ENCODE peak calls at places on chromosomes 16 and 17, in six cellular contexts. P is uterus; C is CD8-positive, alpha-beta memory T cell; G is fibroblast of pulmonary artery; D is Caco-2; U is aorta. F is an unnamed sample.

GRCh38 chr17:43545383-43545632 is 832 bp downstream of the ETV4 start:
- DNase-seq in D (no peak), G (no peak), P (no peak), C (no peak), U (peak; percentile 52), F (peak; percentile 24)

GRCh38 chr17:56358651-56359050 is 205.4 kb downstream of the ANKFN1 start:
- DNase-seq in G (no peak), U (no peak), D (no peak), C (no peak), P (no peak), F (peak; percentile 6)

GRCh38 chr16:67482260-67482924 is 955 bp downstream of the AGRP start:
- DNase-seq in C (no peak), P (no peak), G (no peak), U (no peak), D (no peak), F (no peak)

GRCh38 chr17:55598495-55598894 is 87.2 kb upstream of the SMIM36 start:
- DNase-seq in D (no peak), P (no peak), U (no peak), C (no peak), G (no peak), F (no peak)

GRCh38 chr17:48544356-48545021 is 420 bp downstream of the HOXB2 start:
- DNase-seq in C (peak; percentile 49), P (peak; percentile 92), U (peak; percentile 95), D (no peak), G (peak; percentile 81), F (peak; percentile 68)

GRCh38 chr16:57186630-57187507 is 740 bp downstream of the RSPRY1 start:
- DNase-seq in C (peak; percentile 32), U (no peak), G (no peak), D (peak; percentile 54), P (peak; percentile 22), F (peak; percentile 70)

GRCh38 chr17:56918916-56919315 is 5.1 kb upstream of the TRIM25 start:
- DNase-seq in G (peak; percentile 87), D (no peak), C (no peak), U (no peak), P (no peak), F (peak; percentile 67)

GRCh38 chr16:3938843-3939624 is 58.5 kb upstream of the CREBBP start:
- DNase-seq in G (peak; percentile 77), P (peak; percentile 45), C (peak; percentile 65), D (peak; percentile 46), U (peak; percentile 74), F (peak; percentile 38)

GRCh38 chr16:81703177-81704155 is 75.6 kb upstream of the PLCG2 start:
- DNase-seq in U (no peak), D (no peak), C (no peak), G (peak; percentile 94), P (no peak), F (peak; percentile 91)

GRCh38 chr17:15996322-15996721 is 3.2 kb downstream of the ZSWIM7 start:
- DNase-seq in C (no peak), U (no peak), G (no peak), P (no peak), D (no peak), F (no peak)

GRCh38 chr17:10618202-10618635 is 38.9 kb downstream of the MYH3 start:
- DNase-seq in G (peak; percentile 79), C (peak; percentile 42), U (peak; percentile 69), D (peak; percentile 54), P (peak; percentile 40), F (peak; percentile 38)

GRCh38 chr16:1533443-1533951 is at the start of gene TMEM204:
- DNase-seq in P (peak; percentile 81), C (peak; percentile 67), G (peak; percentile 68), U (peak; percentile 84), D (no peak), F (peak; percentile 87)

GRCh38 chr17:69822314-69822875 is 252.6 kb upstream of the KCNJ16 start:
- DNase-seq in D (no peak), C (no peak), G (no peak), P (no peak), U (no peak), F (no peak)

GRCh38 chr16:49213594-49213993 is 68.0 kb downstream of the CBLN1 start:
- DNase-seq in D (no peak), C (no peak), U (no peak), G (no peak), P (no peak), F (no peak)

DNA sequence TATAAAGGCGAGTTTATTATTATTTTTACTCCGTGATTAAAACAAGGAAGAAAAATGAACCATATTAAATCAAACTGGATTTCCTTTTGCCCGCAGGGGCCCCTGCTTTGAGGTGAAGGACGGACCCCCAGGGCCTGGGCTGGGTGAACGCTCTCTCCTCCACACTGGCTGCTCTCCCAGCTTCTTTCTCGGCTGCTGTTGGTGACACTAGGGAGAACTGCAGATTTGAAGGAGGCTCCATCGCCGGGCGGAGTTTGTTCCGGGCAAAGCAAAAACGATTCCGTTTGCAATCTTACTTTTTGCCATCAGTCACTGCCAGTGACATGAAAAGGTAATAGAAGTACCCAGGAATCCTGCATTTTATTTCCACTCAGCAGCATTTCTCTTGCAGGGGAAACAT is 221.6 kb upstream of the SDK2 start:
- DNase-seq in P (no peak), C (no peak), D (no peak), U (no peak), G (no peak), F (no peak)
- H3K4me3 ChIP-seq in P (no peak overlapping the region), C (no peak overlapping the region), D (no peak overlapping the region), U (no peak overlapping the region), G (no peak overlapping the region), F (no peak overlapping the region)

GRCh38 chr17:38430316-38430715 is 2.1 kb downstream of the ARHGAP23 start:
- DNase-seq in C (no peak), P (no peak), D (no peak), U (no peak), G (peak; percentile 74), F (peak; percentile 75)
- H3K4me3 ChIP-seq in C (no peak overlapping the region), P (no peak overlapping the region), D (no peak overlapping the region), U (no peak overlapping the region), G (peak overlapping the region; percentile 17), F (peak overlapping the region; percentile 81)

GRCh38 chr17:21453144-21453982 is 77.2 kb downstream of the KCNJ12 start:
- DNase-seq in U (no peak), C (no peak), P (no peak), G (no peak), D (no peak), F (no peak)

GRCh38 chr17:21457051-21458026 is 81.2 kb downstream of the KCNJ12 start:
- DNase-seq in G (peak; percentile 83), D (peak; percentile 88), P (peak; percentile 82), C (peak; percentile 93), U (peak; percentile 91), F (peak; percentile 92)

GRCh38 chr17:21455761-21456160 is 79.6 kb downstream of the KCNJ12 start:
- DNase-seq in P (no peak), G (no peak), C (no peak), D (no peak), U (no peak), F (no peak)

GRCh38 chr17:21458036-21458435 is 81.9 kb downstream of the KCNJ12 start:
- DNase-seq in P (no peak), C (no peak), G (no peak), U (no peak), D (no peak), F (no peak)

DNA sequence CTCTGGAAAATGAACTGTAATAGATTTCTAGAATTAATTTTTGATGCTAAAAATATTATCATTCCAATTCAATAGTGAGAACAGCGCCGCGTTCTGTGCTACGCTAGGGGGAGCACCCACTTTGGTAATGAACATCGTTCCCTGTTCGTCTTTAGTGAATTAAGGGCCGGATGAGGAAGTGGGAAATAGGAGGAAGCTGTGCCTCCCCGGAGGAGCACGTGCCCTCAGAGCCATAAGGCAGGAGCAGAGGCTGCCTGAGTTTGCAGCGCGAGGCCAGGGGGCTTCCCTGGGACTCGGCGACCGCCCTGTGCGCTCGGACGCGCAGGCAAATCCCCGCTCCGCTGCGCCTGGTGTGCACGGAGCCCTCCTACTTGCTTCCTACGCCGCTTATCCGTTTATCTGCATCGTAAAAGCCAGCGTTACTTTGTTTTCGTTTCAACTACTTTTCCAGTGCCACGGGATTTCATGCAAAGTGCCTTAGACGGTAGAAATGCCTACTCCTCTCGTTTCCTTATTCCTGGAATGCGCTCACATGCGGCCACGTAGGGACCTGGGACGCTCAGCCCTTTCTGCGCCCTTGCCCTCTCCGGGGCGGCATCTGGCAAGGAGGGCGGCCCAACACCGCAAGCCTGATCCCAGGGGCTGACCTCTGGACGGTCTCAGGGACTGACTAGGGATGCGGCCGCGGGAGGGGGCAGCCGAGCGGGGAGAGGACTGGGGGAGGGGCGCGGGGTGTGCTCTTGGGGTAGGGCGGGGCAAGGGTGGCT is 76.4 kb downstream of the KCNJ12 start:
- DNase-seq in G (peak; percentile 79), C (peak; percentile 42), D (no peak), P (peak; percentile 43), U (peak; percentile 74), F (peak; percentile 84)
- H3K4me3 ChIP-seq in G (peak overlapping the region; percentile 36), C (no peak overlapping the region), D (no peak overlapping the region), P (peak overlapping the region; percentile 1), U (no peak overlapping the region), F (peak overlapping the region; percentile 46)

GRCh38 chr16:30585400-30586191 is at the start of gene ZNF785:
- DNase-seq in P (peak; percentile 99), U (peak; percentile 98), C (peak; percentile 94), G (peak; percentile 100), D (peak; percentile 98), F (peak; percentile 99)
- H3K4me3 ChIP-seq in P (peak within 1 kb of the TSS; percentile 79), U (peak within 1 kb of the TSS; percentile 49), C (peak within 1 kb of the TSS; percentile 95), G (peak within 1 kb of the TSS; percentile 71), D (peak within 1 kb of the TSS; percentile 69), F (peak within 1 kb of the TSS; percentile 73)

DNA sequence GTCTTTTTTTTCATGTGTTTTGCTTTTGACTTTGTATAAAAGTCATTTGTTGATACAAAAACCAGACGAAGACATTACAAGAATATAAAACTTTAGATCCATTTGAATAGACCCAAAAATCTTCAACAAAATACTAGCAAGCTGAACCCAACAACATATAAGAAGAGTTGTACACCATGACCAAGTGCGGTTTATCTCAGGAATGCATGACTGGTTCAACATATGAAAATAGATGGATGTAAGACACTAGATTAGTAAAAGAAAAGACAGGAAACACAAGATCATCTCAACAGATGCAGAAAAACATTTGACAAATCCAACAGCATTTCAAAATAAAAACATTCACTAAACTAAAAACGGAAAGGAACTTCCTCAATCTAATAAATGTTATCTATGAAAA is 69.0 kb downstream of the TBC1D16 start:
- DNase-seq in P (no peak), C (no peak), U (no peak), D (no peak), G (no peak), F (no peak)
- H3K4me3 ChIP-seq in P (no peak overlapping the region), C (no peak overlapping the region), U (no peak overlapping the region), D (no peak overlapping the region), G (no peak overlapping the region), F (no peak overlapping the region)

GRCh38 chr16:10579965-10580918 is at the start of gene EMP2:
- DNase-seq in C (no peak), G (peak; percentile 63), P (peak; percentile 81), D (peak; percentile 85), U (peak; percentile 88), F (peak; percentile 81)
- H3K4me3 ChIP-seq in C (no peak within 1 kb of the TSS), G (peak within 1 kb of the TSS; percentile 72), P (peak within 1 kb of the TSS; percentile 97), D (peak within 1 kb of the TSS; percentile 96), U (peak within 1 kb of the TSS; percentile 79), F (peak within 1 kb of the TSS; percentile 98)